ENCODE peak calls at places on chromosomes 13 and 19, in seven cellular contexts. One of them, this sample, is unnamed.

GRCh38 chr19:6903446-6903845 is 16.1 kb downstream of the ADGRE1 start:
- DNase-seq in ovary: no peak
- DNase-seq in left cardiac atrium: no peak
- DNase-seq in Kasumi-1: no peak
- DNase-seq in NCI-H1105: no peak
- DNase-seq in NCI-H2029: no peak
- DNase-seq in stomach: no peak
- DNase-seq in this sample: no peak

GRCh38 chr13:60338754-60339153 is 58.3 kb upstream of the TDRD3 start:
- DNase-seq in ovary: no peak
- DNase-seq in left cardiac atrium: no peak
- DNase-seq in Kasumi-1: no peak
- DNase-seq in NCI-H1105: no peak
- DNase-seq in NCI-H2029: no peak
- DNase-seq in stomach: no peak
- DNase-seq in this sample: no peak

GRCh38 chr13:75717525-75717924 is 81.4 kb downstream of the LMO7 start:
- DNase-seq in ovary: no peak
- DNase-seq in left cardiac atrium: no peak
- DNase-seq in Kasumi-1: no peak
- DNase-seq in NCI-H1105: no peak
- DNase-seq in NCI-H2029: no peak
- DNase-seq in stomach: no peak
- DNase-seq in this sample: no peak

GRCh38 chr19:46195104-46195503 is 34.4 kb upstream of the IGFL1 start:
- DNase-seq in ovary: no peak
- DNase-seq in left cardiac atrium: no peak
- DNase-seq in Kasumi-1: no peak
- DNase-seq in NCI-H1105: no peak
- DNase-seq in NCI-H2029: no peak
- DNase-seq in stomach: no peak
- DNase-seq in this sample: no peak

GRCh38 chr19:51456541-51457290 is 1.5 kb downstream of the SIGLEC8 start:
- DNase-seq in ovary: no peak
- DNase-seq in left cardiac atrium: no peak
- DNase-seq in Kasumi-1: no peak
- DNase-seq in NCI-H1105: no peak
- DNase-seq in NCI-H2029: no peak
- DNase-seq in stomach: no peak
- DNase-seq in this sample: no peak

GRCh38 chr19:48770223-48770622 is 14.9 kb downstream of the FGF21 start:
- DNase-seq in ovary: no peak
- DNase-seq in left cardiac atrium: no peak
- DNase-seq in Kasumi-1: no peak
- DNase-seq in NCI-H1105: no peak
- DNase-seq in NCI-H2029: no peak
- DNase-seq in stomach: no peak
- DNase-seq in this sample: no peak

GRCh38 chr19:2711175-2711936 is 8.9 kb upstream of the GNG7 start:
- DNase-seq in ovary: no peak
- DNase-seq in left cardiac atrium: no peak
- DNase-seq in Kasumi-1: peak
- DNase-seq in NCI-H1105: no peak
- DNase-seq in NCI-H2029: no peak
- DNase-seq in stomach: no peak
- DNase-seq in this sample: no peak

GRCh38 chr19:35154535-35155406 is at the start of gene FXYD5:
- DNase-seq in ovary: peak
- DNase-seq in left cardiac atrium: peak
- DNase-seq in Kasumi-1: peak
- DNase-seq in NCI-H1105: peak
- DNase-seq in NCI-H2029: no peak
- DNase-seq in stomach: peak
- DNase-seq in this sample: peak